ENCODE peak calls at places on chromosomes 13 and 19, in four cellular contexts. B is cardiac muscle cell, M is ascending aorta, W is endodermal cell. V is an unnamed sample. For H3K4me1 and H3K36me3, the result is how much of the 10 kb centered on the place peaks cover.

GRCh38 chr19:14764401-14764800 is 14.0 kb downstream of the ADGRE2 start:
- DNase-seq in B (no peak), M (no peak), W (no peak), V (no peak)

GRCh38 chr13:101231751-101232428 is 184.4 kb downstream of the NALCN start:
- DNase-seq in M (no peak), B (no peak), W (no peak), V (no peak)

GRCh38 chr19:46847528-46847927 is 3.1 kb downstream of the AP2S1 start:
- DNase-seq in M (no peak), B (no peak), W (no peak), V (no peak)

GRCh38 chr13:79901336-79901735 is 420.4 kb downstream of the NDFIP2 start:
- DNase-seq in W (no peak), M (no peak), B (peak), V (no peak)

GRCh38 chr13:65292488-65292901 is 1937.6 kb downstream of the PCDH9 start:
- DNase-seq in M (no peak), W (peak), B (peak), V (no peak)

GRCh38 chr19:41924151-41925145 is 3.8 kb downstream of the ERFL start:
- DNase-seq in W (no peak), M (no peak), B (no peak), V (no peak)

GRCh38 chr13:33494596-33495214 is 209.2 kb upstream of the STARD13 start:
- DNase-seq in W (no peak), B (peak), M (no peak), V (no peak)

GRCh38 chr19:46967578-46968018 is 52.0 kb upstream of the NPAS1 start:
- DNase-seq in W (no peak), M (no peak), B (no peak), V (no peak)

GRCh38 chr19:55472463-55472862 is 4.0 kb upstream of the ZNF628 start:
- DNase-seq in W (peak), B (peak), M (no peak), V (no peak)

GRCh38 chr19:54209058-54209747 is 8.5 kb downstream of the RPS9 start:
- DNase-seq in B (no peak), M (no peak), W (peak), V (no peak)

GRCh38 chr19:48321372-48321621 is 4.1 kb upstream of the EMP3 start:
- DNase-seq in M (peak), W (peak), B (peak), V (peak)

GRCh38 chr13:101903890-101904289 is 451.4 kb downstream of the ITGBL1 start:
- DNase-seq in M (no peak), W (no peak), B (no peak), V (no peak)

GRCh38 chr19:28103916-28104315 is 1109.0 kb downstream of the UQCRFS1 start:
- DNase-seq in B (no peak), W (peak), M (no peak), V (no peak)

GRCh38 chr19:46357846-46358583 is 11.1 kb downstream of the PPP5C start:
- DNase-seq in M (no peak), W (no peak), B (peak), V (no peak)

GRCh38 chr19:5992756-5993155 is 14.8 kb upstream of the RANBP3 start:
- DNase-seq in W (no peak), M (no peak), B (no peak), V (no peak)

GRCh38 chr19:5993516-5994406 is 15.8 kb upstream of the RANBP3 start:
- DNase-seq in B (peak), M (no peak), W (no peak), V (no peak)

GRCh38 chr19:5990289-5990797 is 12.4 kb upstream of the RANBP3 start:
- DNase-seq in W (peak), M (no peak), B (no peak), V (no peak)

GRCh38 chr19:5989388-5990074 is 11.6 kb upstream of the RANBP3 start:
- DNase-seq in W (no peak), M (no peak), B (no peak), V (no peak)

DNA sequence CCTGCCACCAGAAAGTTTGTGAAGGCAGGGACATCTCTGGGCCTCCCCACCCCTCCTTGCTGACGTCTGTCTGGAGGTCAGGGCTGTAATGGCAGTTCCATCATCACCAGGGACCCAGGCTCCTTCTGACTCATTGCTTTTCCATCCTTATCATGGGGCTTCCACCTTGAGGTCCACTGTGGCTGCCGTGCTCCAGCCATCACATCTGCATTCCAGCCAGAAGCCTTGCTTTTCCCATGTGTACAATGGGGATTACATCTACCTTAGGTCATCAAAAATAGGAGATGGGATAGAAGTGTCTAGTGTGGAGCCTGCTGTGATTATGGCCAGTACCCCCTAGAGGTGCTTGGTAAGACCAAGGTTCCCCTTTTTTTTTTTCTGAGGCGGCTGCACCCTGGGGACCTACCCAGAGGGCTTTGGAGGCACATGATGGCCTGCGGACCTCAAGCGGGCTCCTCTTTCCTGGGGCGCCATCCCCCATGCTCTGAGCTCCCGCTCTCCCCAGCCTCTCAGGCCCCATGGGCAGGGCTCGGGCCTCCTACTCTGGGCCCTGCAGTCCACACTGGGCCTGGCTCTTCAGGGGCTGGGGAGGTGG is 13.4 kb upstream of the RANBP3 start:
- DNase-seq in M (no peak), B (no peak), W (no peak), V (no peak)
- H3K4me1 ChIP-seq in M (under half), B (under half), W (under half), V (under half)

DNA sequence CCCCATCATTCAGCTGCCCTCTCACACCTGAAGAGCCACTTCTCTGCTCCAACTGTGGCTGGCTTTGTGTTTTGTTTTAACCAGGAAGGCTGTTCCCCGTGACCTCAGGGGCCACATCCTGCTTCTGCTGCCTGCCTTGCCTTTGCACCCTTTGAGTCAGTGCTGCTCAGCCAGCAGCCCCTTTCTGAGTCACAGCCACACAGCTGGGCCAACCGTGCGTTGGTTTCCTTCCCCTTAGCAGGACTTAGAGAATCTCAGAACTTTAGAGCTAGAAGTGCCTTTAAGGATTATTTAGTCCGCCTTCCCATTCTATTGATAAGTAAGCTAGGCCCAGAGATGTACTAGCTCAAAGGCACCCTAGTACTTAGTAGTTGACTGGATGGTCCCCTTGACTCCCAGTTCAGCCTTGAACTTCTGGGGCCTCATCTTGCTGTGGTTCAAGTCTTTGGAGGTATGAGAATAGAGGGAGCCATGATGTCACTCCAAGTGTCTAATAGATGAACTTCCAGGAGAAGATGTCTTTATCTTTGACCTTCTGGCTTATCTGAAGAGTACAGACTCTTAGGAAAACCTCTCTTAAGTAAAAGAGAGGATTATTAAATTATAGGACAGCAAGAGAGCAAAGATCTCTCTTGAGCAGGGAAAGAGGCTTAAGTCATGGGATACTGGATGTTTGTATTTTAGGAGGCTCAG is 8.0 kb downstream of the RGCC start:
- DNase-seq in B (peak), M (peak), W (no peak), V (peak)
- H3K27ac ChIP-seq in B (no peak), M (peak), W (no peak), V (peak)

GRCh38 chr19:10670876-10671804 is 17.0 kb downstream of the ILF3 start:
- DNase-seq in W (no peak), B (no peak), M (no peak), V (no peak)

GRCh38 chr19:10670187-10670586 is 16.0 kb downstream of the ILF3 start:
- DNase-seq in W (no peak), M (no peak), B (no peak), V (no peak)

GRCh38 chr19:10667867-10668266 is 13.7 kb downstream of the ILF3 start:
- DNase-seq in B (no peak), M (no peak), W (no peak), V (no peak)

GRCh38 chr19:10672529-10673150 is 18.5 kb downstream of the ILF3 start:
- DNase-seq in M (no peak), B (peak), W (no peak), V (no peak)

GRCh38 chr19:10669246-10669645 is 15.1 kb downstream of the ILF3 start:
- DNase-seq in W (no peak), M (no peak), B (no peak), V (no peak)
- H3K36me3 ChIP-seq in W (half or more), M (under half), B (under half), V (under half)

GRCh38 chr13:45773236-45773635 is 71.1 kb downstream of the CBY2 start:
- DNase-seq in M (no peak), B (no peak), W (no peak), V (no peak)
- H3K4me1 ChIP-seq in M (under half), B (under half), W (under half), V (under half)

GRCh38 chr13:73399347-73400216 is 340.8 kb downstream of the KLF5 start:
- DNase-seq in W (no peak), B (no peak), M (no peak), V (no peak)

GRCh38 chr13:73397486-73398020 is 338.7 kb downstream of the KLF5 start:
- DNase-seq in M (no peak), W (no peak), B (no peak), V (no peak)

GRCh38 chr13:73403362-73404150 is 344.8 kb downstream of the KLF5 start:
- DNase-seq in W (no peak), B (no peak), M (no peak), V (no peak)

GRCh38 chr13:73404581-73404980 is 345.8 kb downstream of the KLF5 start:
- DNase-seq in B (no peak), W (no peak), M (no peak), V (no peak)

GRCh38 chr13:73401769-73402168 is 343.0 kb downstream of the KLF5 start:
- DNase-seq in W (no peak), M (no peak), B (no peak), V (no peak)
- H3K27ac ChIP-seq in W (no peak), M (no peak), B (no peak), V (no peak)

V was measured in CD4-positive, CD25-positive, alpha-beta regulatory T cell.